ENCODE peak calls at places on chromosomes 5 and 9, in nine cellular contexts. X is activated T-helper 1 cell treated with Interleukin-2 at 50 U/mL for 16 hours, Q is RPMI8226, W is Caki2, P is H1, S is NCI-H2081, K is left colon, O is A549, H is body of pancreas. D is an unnamed sample.

GRCh38 chr5:105953616-105954015 is 1717.1 kb downstream of the EFNA5 start:
- DNase-seq in X (no peak), Q (no peak), W (no peak), P (no peak), S (peak), K (no peak), O (no peak), H (no peak), D (no peak)

GRCh38 chr5:99945706-99946442 is 589.3 kb upstream of the FAM174A start:
- DNase-seq in X (no peak), Q (peak), W (no peak), P (no peak), S (no peak), K (no peak), O (no peak), H (no peak), D (no peak)

GRCh38 chr5:58094031-58094430 is 365.9 kb downstream of the PLK2 start:
- DNase-seq in X (no peak), Q (peak), W (peak), P (no peak), S (no peak), K (no peak), O (peak), H (no peak), D (no peak)

GRCh38 chr5:56412601-56413379 is 179.7 kb upstream of the ANKRD55 start:
- DNase-seq in X (no peak), Q (peak), W (no peak), P (no peak), S (no peak), K (peak), O (no peak), H (no peak), D (no peak)

GRCh38 chr5:58011301-58011700 is 448.6 kb downstream of the PLK2 start:
- DNase-seq in X (no peak), Q (no peak), W (no peak), P (no peak), S (no peak), K (no peak), O (no peak), H (no peak), D (no peak)

GRCh38 chr5:5231576-5231975 is 91.4 kb downstream of the ADAMTS16 start:
- DNase-seq in X (no peak), Q (no peak), W (no peak), P (no peak), S (no peak), K (no peak), O (no peak), H (no peak), D (no peak)

GRCh38 chr9:73152445-73152844 is 780 bp downstream of the ANXA1 start:
- DNase-seq in X (no peak), Q (no peak), W (no peak), P (no peak), S (no peak), K (no peak), O (no peak), H (no peak), D (peak)

GRCh38 chr9:38393128-38393809 is 767 bp downstream of the ALDH1B1 start:
- DNase-seq in X (no peak), Q (no peak), W (no peak), P (no peak), S (no peak), K (no peak), O (peak), H (no peak), D (no peak)

GRCh38 chr5:170903075-170903474 is 41.3 kb downstream of the RANBP17 start:
- DNase-seq in X (no peak), Q (no peak), W (no peak), P (no peak), S (no peak), K (no peak), O (no peak), H (no peak), D (no peak)

GRCh38 chr9:122168356-122168755 is 8.6 kb downstream of the MORN5 start:
- DNase-seq in X (no peak), Q (no peak), W (no peak), P (no peak), S (no peak), K (no peak), O (no peak), H (no peak), D (no peak)

GRCh38 chr5:154858251-154858971 is at the start of gene CNOT8:
- DNase-seq in X (peak), Q (peak), W (peak), P (peak), S (peak), K (peak), O (peak), H (peak), D (peak)

GRCh38 chr5:171968512-171968911 is 37.9 kb downstream of the FBXW11 start:
- DNase-seq in X (no peak), Q (no peak), W (no peak), P (no peak), S (no peak), K (no peak), O (no peak), H (no peak), D (no peak)

GRCh38 chr5:116522737-116523136 is 51.9 kb downstream of the SEMA6A start:
- DNase-seq in X (no peak), Q (no peak), W (no peak), P (no peak), S (no peak), K (no peak), O (no peak), H (no peak), D (no peak)

GRCh38 chr5:55934117-55934613 is 60.6 kb downstream of the IL6ST start:
- DNase-seq in X (no peak), Q (no peak), W (no peak), P (no peak), S (no peak), K (no peak), O (peak), H (peak), D (peak)

GRCh38 chr9:21796768-21797167 is 5.7 kb upstream of the MTAP start:
- DNase-seq in X (no peak), Q (no peak), W (peak), P (no peak), S (no peak), K (no peak), O (no peak), H (no peak), D (no peak)

GRCh38 chr9:110538621-110539020 is 40.9 kb downstream of the SVEP1 start:
- DNase-seq in X (no peak), Q (no peak), W (no peak), P (no peak), S (no peak), K (no peak), O (no peak), H (no peak), D (no peak)

GRCh38 chr5:36481721-36482120 is 124.7 kb upstream of the SLC1A3 start:
- DNase-seq in X (no peak), Q (no peak), W (no peak), P (no peak), S (no peak), K (no peak), O (no peak), H (no peak), D (no peak)

GRCh38 chr5:31471040-31471439 is 60.9 kb downstream of the DROSHA start:
- DNase-seq in X (no peak), Q (no peak), W (no peak), P (no peak), S (no peak), K (no peak), O (no peak), H (no peak), D (no peak)

GRCh38 chr5:74289238-74289637 is 351.3 kb downstream of the ENC1 start:
- DNase-seq in X (no peak), Q (no peak), W (no peak), P (no peak), S (no peak), K (no peak), O (no peak), H (no peak), D (no peak)

GRCh38 chr5:177357459-177358332 is at the start of gene RGS14:
- DNase-seq in X (peak), Q (peak), W (no peak), P (no peak), S (peak), K (peak), O (no peak), H (no peak), D (peak)

GRCh38 chr9:120792898-120793765 is at the start of gene FBXW2:
- DNase-seq in X (peak), Q (peak), W (peak), P (peak), S (peak), K (peak), O (peak), H (peak), D (peak)

GRCh38 chr9:132486706-132487350 is 76.8 kb downstream of the CFAP77 start:
- DNase-seq in X (peak), Q (no peak), W (no peak), P (no peak), S (no peak), K (no peak), O (no peak), H (no peak), D (no peak)

GRCh38 chr9:136327313-136327971 is at the start of gene GPSM1:
- DNase-seq in X (peak), Q (peak), W (peak), P (no peak), S (no peak), K (peak), O (peak), H (peak), D (no peak)

GRCh38 chr9:70229579-70229978 is 29.2 kb upstream of the SMC5 start:
- DNase-seq in X (no peak), Q (no peak), W (no peak), P (no peak), S (peak), K (no peak), O (no peak), H (no peak), D (peak)

GRCh38 chr9:93057024-93057702 is 1.3 kb upstream of the SUSD3 start:
- DNase-seq in X (no peak), Q (peak), W (no peak), P (no peak), S (no peak), K (no peak), O (no peak), H (peak), D (no peak)

GRCh38 chr5:131783357-131783756 is 13.5 kb downstream of the FNIP1 start:
- DNase-seq in X (no peak), Q (no peak), W (no peak), P (no peak), S (no peak), K (no peak), O (no peak), H (no peak), D (no peak)

D was measured in SW480.